ENCODE peak calls at places on chromosomes 4 and X, in ten cellular contexts. One of them, this sample, is unnamed.

GRCh38 chr4:116244771-116245170 is 840.6 kb downstream of the TRAM1L1 start:
- DNase-seq in NCI-H1105: no peak
- DNase-seq in epithelial cell of esophagus: no peak
- DNase-seq in T-cell: no peak
- DNase-seq in M059J: no peak
- DNase-seq in uterus: no peak
- DNase-seq in astrocyte of the spinal cord: no peak
- DNase-seq in GM12865: no peak
- DNase-seq in iPS-NIHi11: no peak
- DNase-seq in SK-N-DZ: no peak
- DNase-seq in this sample: no peak

GRCh38 chr4:102687373-102687981 is 73.3 kb downstream of the MANBA start:
- DNase-seq in GM12865: peak
- DNase-seq in uterus: no peak
- DNase-seq in SK-N-DZ: no peak
- DNase-seq in NCI-H1105: no peak
- DNase-seq in astrocyte of the spinal cord: peak
- DNase-seq in iPS-NIHi11: no peak
- DNase-seq in epithelial cell of esophagus: peak
- DNase-seq in M059J: peak
- DNase-seq in T-cell: no peak
- DNase-seq in this sample: no peak

GRCh38 chr4:101264993-101265815 is 82.1 kb downstream of the PPP3CA start:
- DNase-seq in epithelial cell of esophagus: peak
- DNase-seq in uterus: no peak
- DNase-seq in T-cell: no peak
- DNase-seq in astrocyte of the spinal cord: no peak
- DNase-seq in iPS-NIHi11: no peak
- DNase-seq in NCI-H1105: no peak
- DNase-seq in SK-N-DZ: no peak
- DNase-seq in GM12865: no peak
- DNase-seq in M059J: peak
- DNase-seq in this sample: no peak

GRCh38 chr4:109406337-109406931 is 27.2 kb upstream of the SEC24B start:
- DNase-seq in SK-N-DZ: peak
- DNase-seq in uterus: no peak
- DNase-seq in GM12865: peak
- DNase-seq in iPS-NIHi11: peak
- DNase-seq in T-cell: peak
- DNase-seq in M059J: peak
- DNase-seq in NCI-H1105: peak
- DNase-seq in astrocyte of the spinal cord: peak
- DNase-seq in epithelial cell of esophagus: peak
- DNase-seq in this sample: no peak

GRCh38 chr4:68372588-68372987 is 22.7 kb upstream of the YTHDC1 start:
- DNase-seq in uterus: no peak
- DNase-seq in astrocyte of the spinal cord: no peak
- DNase-seq in SK-N-DZ: no peak
- DNase-seq in M059J: peak
- DNase-seq in T-cell: no peak
- DNase-seq in epithelial cell of esophagus: peak
- DNase-seq in iPS-NIHi11: no peak
- DNase-seq in GM12865: no peak
- DNase-seq in NCI-H1105: no peak
- DNase-seq in this sample: no peak

GRCh38 chr4:81166431-81166830 is 48.6 kb downstream of the PRKG2 start:
- DNase-seq in M059J: peak
- DNase-seq in NCI-H1105: no peak
- DNase-seq in astrocyte of the spinal cord: peak
- DNase-seq in T-cell: no peak
- DNase-seq in SK-N-DZ: no peak
- DNase-seq in uterus: no peak
- DNase-seq in epithelial cell of esophagus: no peak
- DNase-seq in iPS-NIHi11: no peak
- DNase-seq in GM12865: no peak
- DNase-seq in this sample: no peak

GRCh38 chrX:69556094-69557011 is 52.2 kb downstream of the NALF2 start:
- DNase-seq in epithelial cell of esophagus: peak
- DNase-seq in iPS-NIHi11: peak
- DNase-seq in T-cell: no peak
- DNase-seq in uterus: peak
- DNase-seq in SK-N-DZ: peak
- DNase-seq in NCI-H1105: no peak
- DNase-seq in GM12865: peak
- DNase-seq in astrocyte of the spinal cord: peak
- DNase-seq in M059J: peak
- DNase-seq in this sample: no peak

GRCh38 chrX:5380426-5380825 is 848.2 kb downstream of the NLGN4X start:
- DNase-seq in GM12865: no peak
- DNase-seq in iPS-NIHi11: no peak
- DNase-seq in NCI-H1105: no peak
- DNase-seq in epithelial cell of esophagus: no peak
- DNase-seq in uterus: no peak
- DNase-seq in T-cell: no peak
- DNase-seq in astrocyte of the spinal cord: no peak
- DNase-seq in SK-N-DZ: no peak
- DNase-seq in M059J: no peak
- DNase-seq in this sample: no peak

GRCh38 chrX:17655232-17656034 is 81.9 kb upstream of the SCML1 start:
- DNase-seq in M059J: no peak
- DNase-seq in GM12865: no peak
- DNase-seq in astrocyte of the spinal cord: peak
- DNase-seq in NCI-H1105: no peak
- DNase-seq in SK-N-DZ: no peak
- DNase-seq in epithelial cell of esophagus: peak
- DNase-seq in iPS-NIHi11: peak
- DNase-seq in uterus: no peak
- DNase-seq in T-cell: no peak
- DNase-seq in this sample: no peak

GRCh38 chr4:153341575-153342090 is 2.9 kb upstream of the MND1 start:
- DNase-seq in astrocyte of the spinal cord: no peak
- DNase-seq in M059J: peak
- DNase-seq in iPS-NIHi11: no peak
- DNase-seq in epithelial cell of esophagus: peak
- DNase-seq in GM12865: peak
- DNase-seq in NCI-H1105: no peak
- DNase-seq in SK-N-DZ: no peak
- DNase-seq in T-cell: no peak
- DNase-seq in uterus: no peak
- DNase-seq in this sample: no peak

GRCh38 chr4:169634975-169635374 is 14.6 kb downstream of the CLCN3 start:
- DNase-seq in T-cell: no peak
- DNase-seq in M059J: no peak
- DNase-seq in astrocyte of the spinal cord: no peak
- DNase-seq in iPS-NIHi11: no peak
- DNase-seq in uterus: no peak
- DNase-seq in epithelial cell of esophagus: peak
- DNase-seq in NCI-H1105: no peak
- DNase-seq in GM12865: no peak
- DNase-seq in SK-N-DZ: no peak
- DNase-seq in this sample: no peak

GRCh38 chr4:174316954-174317353 is 33.2 kb downstream of the CEP44 start:
- DNase-seq in uterus: no peak
- DNase-seq in astrocyte of the spinal cord: no peak
- DNase-seq in epithelial cell of esophagus: peak
- DNase-seq in M059J: no peak
- DNase-seq in SK-N-DZ: no peak
- DNase-seq in iPS-NIHi11: no peak
- DNase-seq in NCI-H1105: no peak
- DNase-seq in T-cell: no peak
- DNase-seq in GM12865: no peak
- DNase-seq in this sample: no peak

GRCh38 chrX:145213504-145213903 is 33.8 kb upstream of the SPANXN1 start:
- DNase-seq in iPS-NIHi11: no peak
- DNase-seq in SK-N-DZ: no peak
- DNase-seq in epithelial cell of esophagus: peak
- DNase-seq in T-cell: no peak
- DNase-seq in GM12865: peak
- DNase-seq in M059J: peak
- DNase-seq in NCI-H1105: no peak
- DNase-seq in uterus: no peak
- DNase-seq in astrocyte of the spinal cord: peak
- DNase-seq in this sample: no peak

GRCh38 chr4:73181231-73181630 is 77.4 kb downstream of the ANKRD17 start:
- DNase-seq in SK-N-DZ: no peak
- DNase-seq in epithelial cell of esophagus: no peak
- DNase-seq in astrocyte of the spinal cord: no peak
- DNase-seq in T-cell: no peak
- DNase-seq in iPS-NIHi11: no peak
- DNase-seq in uterus: no peak
- DNase-seq in GM12865: no peak
- DNase-seq in NCI-H1105: no peak
- DNase-seq in M059J: no peak
- DNase-seq in this sample: no peak